ENCODE peak calls at places on chromosomes 12 and 14, in six cellular contexts. Y is CD8-positive, alpha-beta T cell; W is psoas muscle; E is progenitor cell of endocrine pancreas; J is left lung; S is fibroblast of mammary gland. I is an unnamed sample.

GRCh38 chr12:108381793-108382436 is 42.8 kb upstream of the CMKLR1 start:
- DNase-seq in E (peak), J (no peak), S (peak), W (no peak), Y (no peak), I (no peak)

GRCh38 chr12:115611477-115611876 is 666.0 kb downstream of the MED13L start:
- DNase-seq in J (no peak), W (peak), E (no peak), Y (no peak), S (no peak), I (no peak)

GRCh38 chr14:38505221-38506095 is 249.6 kb upstream of the CLEC14A start:
- DNase-seq in W (no peak), Y (no peak), S (peak), J (no peak), E (no peak), I (no peak)

GRCh38 chr12:1606021-1606622 is 11.7 kb upstream of the FBXL14 start:
- DNase-seq in S (peak), E (no peak), J (peak), Y (peak), W (peak), I (no peak)

GRCh38 chr12:12872934-12873275 is 18.5 kb upstream of the GPRC5A start:
- DNase-seq in J (no peak), W (no peak), S (peak), E (no peak), Y (no peak), I (no peak)

GRCh38 chr14:37573355-37573754 is 21.7 kb downstream of the FOXA1 start:
- DNase-seq in S (no peak), Y (no peak), W (no peak), J (no peak), E (no peak), I (no peak)

GRCh38 chr12:84172823-84173424 is 739.7 kb downstream of the SLC6A15 start:
- DNase-seq in S (no peak), E (no peak), Y (no peak), W (no peak), J (no peak), I (no peak)

GRCh38 chr14:20907214-20907613 is 16.0 kb downstream of the RNASE3 start:
- DNase-seq in J (no peak), S (no peak), E (no peak), Y (no peak), W (no peak), I (no peak)

GRCh38 chr12:29067430-29067829 is 81.6 kb upstream of the FAR2 start:
- DNase-seq in Y (no peak), E (no peak), W (peak), J (peak), S (no peak), I (no peak)

GRCh38 chr14:32472512-32473472 is 143.7 kb downstream of the AKAP6 start:
- DNase-seq in Y (no peak), E (no peak), J (no peak), S (peak), W (no peak), I (no peak)

GRCh38 chr12:116319851-116320621 is 42.5 kb upstream of the MED13L start:
- DNase-seq in E (no peak), S (peak), W (peak), Y (no peak), J (peak), I (no peak)

GRCh38 chr14:56241441-56241840 is 123.2 kb downstream of the PELI2 start:
- DNase-seq in E (no peak), S (no peak), W (no peak), Y (no peak), J (no peak), I (no peak)

GRCh38 chr14:23641180-23641914 is 5.2 kb downstream of the DHRS2 start:
- DNase-seq in Y (no peak), J (no peak), W (no peak), S (no peak), E (no peak), I (no peak)

GRCh38 chr14:23639891-23640523 is 3.8 kb downstream of the DHRS2 start:
- DNase-seq in S (peak), J (no peak), E (no peak), Y (no peak), W (no peak), I (no peak)

GRCh38 chr14:23639048-23639890 is 3.1 kb downstream of the DHRS2 start:
- DNase-seq in W (no peak), Y (no peak), E (no peak), J (no peak), S (no peak), I (no peak)

GRCh38 chr14:23641915-23642588 is 5.9 kb downstream of the DHRS2 start:
- DNase-seq in S (no peak), J (no peak), W (no peak), Y (no peak), E (no peak), I (no peak)

GRCh38 chr14:23640524-23641141 is 4.5 kb downstream of the DHRS2 start:
- DNase-seq in S (peak), W (no peak), Y (no peak), J (no peak), E (no peak), I (no peak)
- TF ChIP-seq CTCF in S (no peak), W (no peak), Y (no peak), J (no peak), E (no peak), I (no peak)

DNA sequence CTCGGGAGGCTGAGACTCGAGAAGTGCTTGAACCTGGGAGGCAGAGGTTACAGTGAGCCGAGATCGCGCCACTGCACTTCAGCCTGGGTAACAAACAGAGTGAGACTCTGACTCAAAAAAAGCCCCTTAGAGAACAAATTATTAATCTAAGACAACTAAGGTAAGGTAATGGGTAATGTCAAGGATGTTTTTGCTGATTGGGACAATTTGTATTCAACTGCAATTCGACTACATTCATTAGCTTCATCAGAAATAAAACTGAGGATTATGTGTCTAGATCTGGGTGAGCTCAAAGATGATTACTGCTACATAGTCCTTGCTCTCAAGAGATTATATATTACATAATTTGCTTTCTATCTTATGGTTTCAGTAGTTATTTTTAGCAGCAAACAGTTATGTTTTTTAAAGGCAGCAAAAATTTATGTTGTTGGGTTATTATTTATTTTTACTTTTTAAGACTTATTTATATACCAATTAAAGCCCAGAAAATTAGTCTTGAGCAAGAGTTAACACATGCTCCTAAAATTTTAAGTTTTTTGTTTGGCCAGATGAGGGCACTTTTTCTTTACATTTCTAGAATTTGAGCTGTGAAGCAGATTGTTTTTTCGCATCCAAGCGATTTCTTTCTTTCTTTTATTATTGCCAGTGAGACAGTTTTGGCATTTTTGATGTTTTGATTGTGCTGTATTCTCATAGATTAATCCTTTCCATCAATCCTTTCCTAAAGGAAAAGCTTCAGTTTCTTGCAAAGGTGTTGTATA is 52.3 kb downstream of the PLEKHA5 start:
- DNase-seq in Y (no peak), J (no peak), E (no peak), W (no peak), S (peak), I (no peak)
- TF ChIP-seq CTCF in Y (no peak), J (no peak), E (peak), W (no peak), S (peak), I (peak)

GRCh38 chr12:90128526-90128925 is 419.9 kb upstream of the ATP2B1 start:
- DNase-seq in Y (no peak), S (no peak), J (no peak), W (no peak), E (no peak), I (no peak)

GRCh38 chr12:90129369-90130030 is 420.9 kb upstream of the ATP2B1 start:
- DNase-seq in J (no peak), S (no peak), W (no peak), E (no peak), Y (no peak), I (no peak)

GRCh38 chr12:90124289-90124688 is 415.7 kb upstream of the ATP2B1 start:
- DNase-seq in S (no peak), W (no peak), E (no peak), J (no peak), Y (no peak), I (no peak)

GRCh38 chr12:90124914-90125313 is 416.3 kb upstream of the ATP2B1 start:
- DNase-seq in J (no peak), S (no peak), E (no peak), Y (no peak), W (no peak), I (no peak)

GRCh38 chr12:90126125-90126524 is 417.5 kb upstream of the ATP2B1 start:
- DNase-seq in W (no peak), Y (no peak), S (no peak), E (no peak), J (no peak), I (no peak)
- TF ChIP-seq CTCF in W (no peak), Y (no peak), S (no peak), E (no peak), J (no peak), I (no peak)

GRCh38 chr12:78086553-78087362 is 256.1 kb downstream of the NAV3 start:
- DNase-seq in E (no peak), S (no peak), Y (no peak), J (no peak), W (no peak), I (no peak)
- TF ChIP-seq CTCF in E (peak), S (peak), Y (no peak), J (no peak), W (no peak), I (peak)

GRCh38 chr12:56271031-56271430 is 4.3 kb downstream of the COQ10A start:
- DNase-seq in S (peak), E (no peak), W (no peak), J (no peak), Y (no peak), I (no peak)
- TF ChIP-seq CTCF in S (peak), E (peak), W (peak), J (no peak), Y (no peak), I (peak)